ENCODE peak calls at places on chromosomes 5 and 9, in five cellular contexts. H is psoas muscle, F is GM23248, L is WERI-Rb-1, J is tibial artery. S is an unnamed sample.
A peak's percentile ranks its signal among the peaks of the same experiment; 100 is the strongest.

GRCh38 chr5:149254506-149254905 is 17.2 kb upstream of the AFAP1L1 start:
- DNase-seq in H (no peak), F (peak; percentile 58), L (no peak), J (no peak), S (no peak)

GRCh38 chr5:51618234-51618633 is 235.0 kb downstream of the ISL1 start:
- DNase-seq in H (no peak), F (no peak), L (no peak), J (no peak), S (no peak)

GRCh38 chr5:88813244-88813643 is 69.7 kb downstream of the MEF2C start:
- DNase-seq in H (no peak), F (no peak), L (no peak), J (no peak), S (no peak)

GRCh38 chr9:136799079-136799853 is 3.1 kb downstream of the CCDC183 start:
- DNase-seq in H (no peak), F (peak; percentile 16), L (no peak), J (no peak), S (no peak)

GRCh38 chr5:159049844-159050318 is 49.8 kb downstream of the EBF1 start:
- DNase-seq in H (no peak), F (peak; percentile 80), L (no peak), J (no peak), S (no peak)

GRCh38 chr9:133252301-133252776 is 22.7 kb downstream of the ABO start:
- DNase-seq in H (no peak), F (no peak), L (no peak), J (no peak), S (no peak)

GRCh38 chr5:312845-313244 is 8.7 kb upstream of the AHRR start:
- DNase-seq in H (peak; percentile 53), F (no peak), L (no peak), J (no peak), S (no peak)

GRCh38 chr5:91049800-91050199 is 333.3 kb downstream of the ARRDC3 start:
- DNase-seq in H (no peak), F (peak; percentile 56), L (no peak), J (no peak), S (peak; percentile 74)

GRCh38 chr5:99032234-99033013 is 103.6 kb upstream of the CHD1 start:
- DNase-seq in H (no peak), F (peak; percentile 85), L (peak; percentile 65), J (peak; percentile 70), S (peak; percentile 59)

GRCh38 chr9:123296174-123296573 is 27.8 kb upstream of the STRBP start:
- DNase-seq in H (no peak), F (no peak), L (no peak), J (no peak), S (no peak)

GRCh38 chr5:178902849-178903248 is 7.1 kb downstream of the ZFP2 start:
- DNase-seq in H (no peak), F (peak; percentile 31), L (no peak), J (no peak), S (no peak)

GRCh38 chr5:168552146-168552545 is 23.0 kb downstream of the FBLL1 start:
- DNase-seq in H (no peak), F (peak; percentile 75), L (no peak), J (no peak), S (peak; percentile 28)

GRCh38 chr9:89874351-89875321 is 269.8 kb downstream of the GADD45G start:
- DNase-seq in H (peak; percentile 70), F (no peak), L (peak; percentile 70), J (peak; percentile 92), S (peak; percentile 68)

GRCh38 chr5:6837519-6838110 is 124.4 kb downstream of the TENT4A start:
- DNase-seq in H (no peak), F (no peak), L (peak; percentile 55), J (no peak), S (no peak)

GRCh38 chr5:30804739-30805313 is 388.7 kb upstream of the CDH6 start:
- DNase-seq in H (no peak), F (peak; percentile 10), L (peak; percentile 45), J (no peak), S (no peak)

GRCh38 chr5:162160401-162160800 is 92.8 kb downstream of the GABRG2 start:
- DNase-seq in H (no peak), F (no peak), L (no peak), J (no peak), S (no peak)
- H3K9me3 ChIP-seq in H (no peaks in the 10 kb centered on the region), F (no peaks in the 10 kb centered on the region), L (no peaks in the 10 kb centered on the region), J (no peaks in the 10 kb centered on the region), S (no peaks in the 10 kb centered on the region)

GRCh38 chr5:4762316-4762715 is 377.8 kb upstream of the ADAMTS16 start:
- DNase-seq in H (no peak), F (no peak), L (no peak), J (no peak), S (no peak)
- H3K9me3 ChIP-seq in H (no peaks in the 10 kb centered on the region), F (no peaks in the 10 kb centered on the region), L (peaks cover 3% of the 10 kb centered on the region), J (no peaks in the 10 kb centered on the region), S (peaks cover 4% of the 10 kb centered on the region)

GRCh38 chr5:141411575-141411974 is 1.2 kb upstream of the PCDHGA10 start:
- DNase-seq in H (no peak), F (no peak), L (no peak), J (no peak), S (no peak)
- H3K9me3 ChIP-seq in H (peaks cover 7% of the 10 kb centered on the region), F (no peaks in the 10 kb centered on the region), L (peaks cover 3% of the 10 kb centered on the region), J (peaks cover 87% of the 10 kb centered on the region), S (peaks cover 3% of the 10 kb centered on the region)

DNA sequence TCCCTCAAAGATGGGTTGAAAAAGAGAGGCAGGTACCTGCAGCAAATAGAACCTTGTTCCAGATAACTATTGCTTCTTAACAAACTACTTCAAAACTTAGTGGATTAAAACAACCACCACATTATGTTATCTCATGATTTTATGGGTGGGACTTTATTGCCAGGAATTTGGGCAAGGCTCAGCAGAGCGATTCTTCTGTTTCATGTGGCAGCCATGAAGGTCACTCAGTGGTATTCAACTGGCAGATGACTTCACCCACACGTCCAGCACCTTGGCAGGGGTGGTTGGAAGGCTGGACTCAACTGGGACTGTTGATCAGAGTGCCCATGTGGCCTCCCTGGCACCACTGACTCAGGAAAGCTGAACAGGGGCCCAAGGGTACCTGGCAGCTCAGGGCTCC is 112.0 kb downstream of the HSD17B3 start:
- DNase-seq in H (no peak), F (no peak), L (no peak), J (no peak), S (no peak)
- H3K9me3 ChIP-seq in H (peaks cover 5% of the 10 kb centered on the region), F (no peaks in the 10 kb centered on the region), L (peaks cover 22% of the 10 kb centered on the region), J (peaks cover 15% of the 10 kb centered on the region), S (no peaks in the 10 kb centered on the region)

DNA sequence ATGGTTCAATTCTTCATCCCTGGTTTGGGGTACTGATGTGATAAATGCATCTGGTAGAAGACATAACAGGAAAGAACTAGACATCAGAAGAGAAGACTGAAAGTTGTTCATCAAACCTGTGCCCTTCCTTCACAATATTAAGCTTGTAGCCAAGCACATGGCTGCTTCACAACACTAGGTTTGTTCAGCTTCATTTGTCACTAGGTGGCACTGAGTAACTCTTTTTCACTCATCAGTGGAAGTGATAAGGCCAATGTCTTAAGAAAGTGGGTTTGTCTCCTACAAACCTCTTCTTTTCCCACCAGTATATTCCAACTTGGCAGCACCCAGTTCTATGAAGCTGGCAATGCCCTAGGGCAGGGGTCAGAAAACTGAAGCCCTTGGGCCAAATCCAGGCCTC is 26.9 kb downstream of the ZNF484 start:
- DNase-seq in H (no peak), F (no peak), L (no peak), J (no peak), S (no peak)
- H3K9me3 ChIP-seq in H (peaks cover 43% of the 10 kb centered on the region), F (peaks cover 14% of the 10 kb centered on the region), L (peaks cover 22% of the 10 kb centered on the region), J (peaks cover 26% of the 10 kb centered on the region), S (peaks cover 32% of the 10 kb centered on the region)

GRCh38 chr9:80518441-80518840 is 946.7 kb downstream of the TLE4 start:
- DNase-seq in H (no peak), F (no peak), L (no peak), J (no peak), S (no peak)
- H3K9me3 ChIP-seq in H (no peaks in the 10 kb centered on the region), F (no peaks in the 10 kb centered on the region), L (no peaks in the 10 kb centered on the region), J (no peaks in the 10 kb centered on the region), S (no peaks in the 10 kb centered on the region)

DNA sequence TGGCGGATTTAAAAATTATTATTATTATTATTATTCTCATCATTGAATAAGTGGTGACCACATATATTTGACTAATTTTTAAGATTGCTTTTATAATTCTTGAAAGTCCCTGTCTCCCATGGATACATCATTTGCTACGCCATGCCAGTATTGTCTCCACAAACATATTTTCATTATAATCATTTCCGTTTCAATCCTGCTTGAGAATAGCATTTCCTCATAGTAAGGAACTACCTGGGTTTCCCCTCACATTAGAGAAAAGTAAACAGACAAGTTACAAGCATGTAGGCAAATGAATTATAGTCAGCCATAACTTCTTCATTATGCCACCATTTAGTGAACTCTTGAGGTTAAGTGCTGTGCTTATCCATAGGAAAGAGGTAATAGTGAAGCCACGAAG is 276.6 kb downstream of the NFIB start:
- DNase-seq in H (no peak), F (no peak), L (no peak), J (no peak), S (no peak)
- H3K9me3 ChIP-seq in H (no peaks in the 10 kb centered on the region), F (no peaks in the 10 kb centered on the region), L (no peaks in the 10 kb centered on the region), J (no peaks in the 10 kb centered on the region), S (no peaks in the 10 kb centered on the region)

GRCh38 chr9:116543731-116544400 is 143.2 kb upstream of the TRIM32 start:
- DNase-seq in H (peak; percentile 80), F (peak; percentile 92), L (no peak), J (no peak), S (no peak)

GRCh38 chr9:116544896-116545295 is 142.2 kb upstream of the TRIM32 start:
- DNase-seq in H (no peak), F (no peak), L (no peak), J (no peak), S (peak; percentile 17)

GRCh38 chr9:116541402-116541801 is 145.7 kb upstream of the TRIM32 start:
- DNase-seq in H (no peak), F (no peak), L (no peak), J (no peak), S (no peak)

DNA sequence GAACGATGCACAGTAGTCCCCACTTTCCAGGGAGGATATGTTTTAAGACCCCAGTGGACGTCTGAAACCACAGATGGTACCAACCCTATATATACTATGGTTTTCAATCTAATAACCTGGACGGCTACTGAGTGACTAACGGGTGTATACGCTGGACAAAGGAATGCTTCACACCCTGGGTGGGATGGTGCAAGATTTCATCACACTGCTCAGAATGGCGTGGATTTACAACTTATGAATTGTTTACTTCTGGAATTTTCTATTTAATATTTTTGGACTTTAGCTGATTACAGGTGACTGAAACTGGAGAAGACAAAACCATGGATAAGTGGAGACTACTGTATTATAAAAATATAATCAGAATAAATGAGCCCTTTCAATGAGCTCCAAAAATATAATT is 147.6 kb upstream of the TRIM32 start:
- DNase-seq in H (no peak), F (no peak), L (no peak), J (no peak), S (no peak)
- H3K9me3 ChIP-seq in H (no peaks in the 10 kb centered on the region), F (no peaks in the 10 kb centered on the region), L (peaks cover 9% of the 10 kb centered on the region), J (no peaks in the 10 kb centered on the region), S (no peaks in the 10 kb centered on the region)

S was measured in MG63.